ENCODE peak calls at places on chromosome 3, in six cellular contexts. R is fibroblast of villous mesenchyme, B is endothelial cell, S is transverse colon, N is kidney, T is psoas muscle. I is an unnamed sample.

GRCh38 chr3:194989251-194989650 is 281.7 kb downstream of the XXYLT1 start:
- DNase-seq in R (no peak), B (no peak), S (no peak), N (no peak), T (no peak), I (no peak)

GRCh38 chr3:184795493-184796198 is 16.3 kb upstream of the VPS8 start:
- DNase-seq in R (no peak), B (no peak), S (no peak), N (no peak), T (no peak), I (no peak)

GRCh38 chr3:197417451-197417850 is 119.0 kb upstream of the DLG1 start:
- DNase-seq in R (no peak), B (no peak), S (no peak), N (no peak), T (no peak), I (no peak)

GRCh38 chr3:184335291-184335660 is 2.1 kb upstream of the FAM131A start:
- DNase-seq in R (no peak), B (no peak), S (no peak), N (no peak), T (peak), I (no peak)

GRCh38 chr3:44114142-44114541 is 127.5 kb upstream of the TOPAZ1 start:
- DNase-seq in R (peak), B (peak), S (peak), N (no peak), T (peak), I (no peak)

GRCh38 chr3:67415504-67415903 is 238.9 kb downstream of the SUCLG2 start:
- DNase-seq in R (peak), B (no peak), S (no peak), N (no peak), T (no peak), I (peak)

GRCh38 chr3:139893264-139893962 is 41.6 kb upstream of the CLSTN2 start:
- DNase-seq in R (no peak), B (no peak), S (no peak), N (no peak), T (no peak), I (no peak)

GRCh38 chr3:44957986-44958385 is 18.0 kb downstream of the ZDHHC3 start:
- DNase-seq in R (no peak), B (no peak), S (no peak), N (no peak), T (no peak), I (no peak)

GRCh38 chr3:129597792-129598381 is 8.6 kb downstream of the PLXND1 start:
- DNase-seq in R (peak), B (no peak), S (no peak), N (no peak), T (no peak), I (no peak)

GRCh38 chr3:117526485-117527079 is 817.0 kb downstream of the TUSC7 start:
- DNase-seq in R (peak), B (peak), S (peak), N (no peak), T (no peak), I (no peak)

GRCh38 chr3:27349832-27350231 is 19.4 kb downstream of the NEK10 start:
- DNase-seq in R (no peak), B (no peak), S (no peak), N (no peak), T (no peak), I (no peak)

GRCh38 chr3:120497318-120497717 is 46.5 kb upstream of the FSTL1 start:
- DNase-seq in R (peak), B (no peak), S (no peak), N (no peak), T (no peak), I (peak)

GRCh38 chr3:155963557-155963956 is 93.1 kb downstream of the GMPS start:
- DNase-seq in R (no peak), B (no peak), S (no peak), N (no peak), T (no peak), I (no peak)

GRCh38 chr3:25572336-25572735 is 92.4 kb downstream of the TOP2B start:
- DNase-seq in R (no peak), B (no peak), S (no peak), N (no peak), T (no peak), I (no peak)

GRCh38 chr3:15637131-15637951 is 35.8 kb downstream of the BTD start:
- DNase-seq in R (peak), B (no peak), S (no peak), N (no peak), T (no peak), I (no peak)

GRCh38 chr3:16177962-16178627 is 3.6 kb downstream of the GALNT15 start:
- DNase-seq in R (peak), B (peak), S (peak), N (peak), T (peak), I (peak)

GRCh38 chr3:143298886-143299535 is 179.4 kb downstream of the CHST2 start:
- DNase-seq in R (no peak), B (no peak), S (no peak), N (no peak), T (no peak), I (no peak)

GRCh38 chr3:55984631-55985030 is 483.6 kb downstream of the ERC2 start:
- DNase-seq in R (no peak), B (no peak), S (no peak), N (no peak), T (no peak), I (no peak)

GRCh38 chr3:113018461-113019181 is 27.8 kb downstream of the GTPBP8 start:
- DNase-seq in R (peak), B (no peak), S (no peak), N (no peak), T (no peak), I (no peak)

GRCh38 chr3:152550284-152550683 is 281.6 kb downstream of the MBNL1 start:
- DNase-seq in R (no peak), B (no peak), S (no peak), N (no peak), T (no peak), I (no peak)

GRCh38 chr3:195365371-195365770 is 77.4 kb downstream of the ACAP2 start:
- DNase-seq in R (no peak), B (no peak), S (no peak), N (no peak), T (no peak), I (no peak)

GRCh38 chr3:86990734-86991481 is at the start of gene VGLL3:
- DNase-seq in R (peak), B (peak), S (peak), N (peak), T (peak), I (peak)
- TF ChIP-seq CTCF in R (peak), B (no peak), S (no peak), N (no peak), T (no peak), I (peak)

GRCh38 chr3:123877965-123878364 is 6.2 kb downstream of the MYLK start:
- DNase-seq in R (no peak), B (no peak), S (no peak), N (no peak), T (no peak), I (no peak)

GRCh38 chr3:123878807-123879206 is 5.3 kb downstream of the MYLK start:
- DNase-seq in R (no peak), B (no peak), S (no peak), N (no peak), T (no peak), I (no peak)

GRCh38 chr3:123877466-123877865 is 6.7 kb downstream of the MYLK start:
- DNase-seq in R (no peak), B (no peak), S (no peak), N (no peak), T (no peak), I (no peak)

GRCh38 chr3:123880998-123881561 is 3.1 kb downstream of the MYLK start:
- DNase-seq in R (peak), B (peak), S (no peak), N (peak), T (no peak), I (peak)

DNA sequence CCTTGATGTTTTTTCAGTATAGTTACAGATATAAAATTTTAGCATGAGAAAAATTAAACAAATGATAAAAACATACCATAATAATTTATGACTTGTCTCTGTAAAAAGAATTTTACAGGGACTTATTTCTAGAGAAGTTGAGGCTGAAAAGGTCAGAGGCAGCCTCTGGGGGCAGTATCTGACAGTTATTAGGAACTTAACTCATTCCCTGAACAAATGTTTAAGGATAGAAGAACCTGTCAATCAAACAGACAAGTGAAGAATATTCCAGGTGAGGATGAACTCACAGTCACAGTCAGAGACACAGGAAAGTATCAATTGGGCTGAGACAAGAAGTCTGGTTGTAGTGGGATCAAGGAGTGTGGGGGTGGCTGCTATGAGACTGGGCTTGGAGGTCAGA is 7.3 kb downstream of the MYLK start:
- DNase-seq in R (no peak), B (no peak), S (no peak), N (no peak), T (no peak), I (no peak)
- TF ChIP-seq CTCF in R (peak), B (no peak), S (no peak), N (no peak), T (no peak), I (peak)

GRCh38 chr3:134650431-134651346 is at the start of gene KY:
- DNase-seq in R (peak), B (peak), S (peak), N (no peak), T (peak), I (no peak)
- TF ChIP-seq CTCF in R (no peak), B (no peak), S (no peak), N (peak), T (peak), I (peak)

GRCh38 chr3:187150599-187150998 is 11.3 kb upstream of the RPL39L start:
- DNase-seq in R (no peak), B (peak), S (peak), N (no peak), T (no peak), I (no peak)
- TF ChIP-seq CTCF in R (peak), B (no peak), S (no peak), N (no peak), T (no peak), I (no peak)

GRCh38 chr3:182490601-182491485 is 302.5 kb upstream of the ATP11B start:
- DNase-seq in R (peak), B (peak), S (no peak), N (no peak), T (no peak), I (no peak)
- TF ChIP-seq CTCF in R (no peak), B (peak), S (peak), N (peak), T (peak), I (no peak)

DNA sequence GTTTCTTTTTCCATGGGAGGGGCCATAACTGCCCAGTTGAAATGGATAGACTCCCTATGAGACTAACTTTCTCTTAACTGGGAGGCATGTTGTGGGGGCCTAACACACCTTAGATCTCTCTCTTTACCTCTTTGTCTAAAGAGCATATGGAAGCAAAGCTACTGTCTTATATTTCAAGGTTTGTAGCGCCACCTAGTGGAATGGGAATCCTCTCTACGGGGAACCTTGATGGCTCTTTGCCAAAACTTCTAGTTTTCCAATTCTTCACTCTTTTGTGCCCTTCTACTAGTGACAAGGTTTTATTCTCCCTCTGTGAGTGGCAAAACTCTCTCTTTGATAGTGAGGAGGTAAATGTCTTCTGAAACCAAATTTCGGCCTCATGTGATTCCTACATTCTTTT is 1030.4 kb upstream of the CADM2 start:
- DNase-seq in R (no peak), B (peak), S (no peak), N (no peak), T (no peak), I (no peak)
- TF ChIP-seq CTCF in R (no peak), B (peak), S (no peak), N (no peak), T (peak), I (no peak)

DNA sequence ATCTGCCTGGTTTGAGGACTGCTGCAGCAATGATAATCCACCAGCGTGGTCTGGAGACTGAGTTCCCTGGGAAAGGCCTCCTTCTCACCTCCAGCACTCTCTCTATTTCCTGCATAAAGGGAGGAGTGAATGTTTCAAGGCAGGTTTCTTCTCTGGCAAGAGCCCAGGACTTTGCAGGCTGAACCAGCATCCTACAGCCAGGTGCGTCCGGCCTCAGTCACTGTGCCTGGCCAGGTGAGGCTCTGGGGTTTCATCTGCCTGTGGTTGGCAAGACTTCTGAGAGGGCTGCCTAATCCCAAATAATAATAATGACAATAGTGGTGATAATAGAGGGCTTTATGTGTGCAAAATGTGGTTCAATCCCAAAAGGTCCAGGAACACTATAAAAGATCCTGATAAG is 269.0 kb upstream of the TBC1D5 start:
- DNase-seq in R (no peak), B (no peak), S (no peak), N (no peak), T (no peak), I (no peak)
- TF ChIP-seq CTCF in R (no peak), B (no peak), S (no peak), N (no peak), T (no peak), I (no peak)

I was measured in AG09319.